ENCODE peak calls at places on chromosomes 7 and 10, in ten cellular contexts. N is HL-60; Z is stimulated activated CD4-positive, alpha-beta T cell treated with anti-CD3 and anti-CD28 coated beads, Interleukin-1b, Interleukin-23, amount 100 ng/mL, for 24 hours; H is EL; S is GM12892; X is B cell; L is colonic mucosa; Y is smooth muscle cell of the brain vasculature; U is GM20000; J is osteocyte. G is an unnamed sample.

GRCh38 chr7:106041140-106041717 is 70.9 kb downstream of the SYPL1 start:
- DNase-seq in N (no peak), Z (peak), H (peak), S (no peak), X (peak), L (no peak), Y (no peak), U (peak), J (no peak), G (no peak)

GRCh38 chr10:125940515-125940914 is 44.2 kb downstream of the FANK1 start:
- DNase-seq in N (no peak), Z (no peak), H (no peak), S (no peak), X (no peak), L (no peak), Y (no peak), U (no peak), J (no peak), G (no peak)

GRCh38 chr7:102119213-102119651 is 167.4 kb upstream of the SH2B2 start:
- DNase-seq in N (no peak), Z (no peak), H (no peak), S (no peak), X (no peak), L (no peak), Y (no peak), U (no peak), J (no peak), G (peak)

GRCh38 chr7:151119902-151120301 is 33.6 kb downstream of the AGAP3 start:
- DNase-seq in N (no peak), Z (no peak), H (no peak), S (no peak), X (no peak), L (no peak), Y (no peak), U (no peak), J (no peak), G (no peak)

GRCh38 chr10:125060486-125060850 is 99.9 kb downstream of the CTBP2 start:
- DNase-seq in N (no peak), Z (no peak), H (no peak), S (no peak), X (no peak), L (no peak), Y (no peak), U (no peak), J (no peak), G (no peak)

GRCh38 chr10:83896219-83896618 is 243.1 kb upstream of the GHITM start:
- DNase-seq in N (no peak), Z (no peak), H (no peak), S (no peak), X (no peak), L (no peak), Y (no peak), U (no peak), J (no peak), G (no peak)

GRCh38 chr10:67670401-67670800 is 25.6 kb downstream of the CTNNA3 start:
- DNase-seq in N (no peak), Z (no peak), H (no peak), S (no peak), X (no peak), L (no peak), Y (no peak), U (no peak), J (no peak), G (no peak)

GRCh38 chr7:123492485-123492884 is 41.9 kb downstream of the IQUB start:
- DNase-seq in N (no peak), Z (no peak), H (no peak), S (no peak), X (no peak), L (no peak), Y (no peak), U (no peak), J (no peak), G (no peak)

GRCh38 chr7:102431617-102432298 is 1.6 kb upstream of the ORAI2 start:
- DNase-seq in N (no peak), Z (peak), H (no peak), S (no peak), X (peak), L (peak), Y (no peak), U (peak), J (no peak), G (peak)

GRCh38 chr10:28737096-28737495 is 59.8 kb downstream of the BAMBI start:
- DNase-seq in N (no peak), Z (no peak), H (no peak), S (no peak), X (no peak), L (no peak), Y (no peak), U (no peak), J (no peak), G (no peak)

GRCh38 chr10:87763086-87763861 is 54.8 kb downstream of the ATAD1 start:
- DNase-seq in N (no peak), Z (no peak), H (no peak), S (no peak), X (no peak), L (no peak), Y (no peak), U (no peak), J (no peak), G (no peak)

GRCh38 chr10:71825217-71825616 is 25.8 kb downstream of the PSAP start:
- DNase-seq in N (no peak), Z (no peak), H (no peak), S (no peak), X (no peak), L (no peak), Y (no peak), U (no peak), J (no peak), G (no peak)

GRCh38 chr10:16987976-16988610 is 141.5 kb downstream of the CUBN start:
- DNase-seq in N (no peak), Z (no peak), H (no peak), S (no peak), X (no peak), L (no peak), Y (no peak), U (no peak), J (no peak), G (no peak)

GRCh38 chr10:24542314-24543270 is 181.1 kb downstream of the ARHGAP21 start:
- DNase-seq in N (no peak), Z (no peak), H (no peak), S (no peak), X (no peak), L (no peak), Y (no peak), U (no peak), J (peak), G (no peak)